ENCODE peak calls at places on chromosome 3, in seven cellular contexts. One of them, this sample, is unnamed.

GRCh38 chr3:15279671-15280402 is 52.5 kb downstream of the SH3BP5 start:
- DNase-seq in PC-3: no peak
- DNase-seq in esophagus squamous epithelium: no peak
- DNase-seq in A549: no peak
- DNase-seq in fibroblast of villous mesenchyme: no peak
- DNase-seq in AG04450: no peak
- DNase-seq in lower leg skin: no peak
- DNase-seq in this sample: no peak

GRCh38 chr3:128095222-128095703 is 28.3 kb downstream of the RUVBL1 start:
- DNase-seq in fibroblast of villous mesenchyme: peak; percentile 86
- DNase-seq in PC-3: peak; percentile 70
- DNase-seq in esophagus squamous epithelium: no peak
- DNase-seq in A549: peak; percentile 69
- DNase-seq in lower leg skin: peak; percentile 91
- DNase-seq in AG04450: peak; percentile 65
- DNase-seq in this sample: peak; percentile 59

GRCh38 chr3:32963871-32964270 is 12.4 kb downstream of the CCR4 start:
- DNase-seq in AG04450: no peak
- DNase-seq in PC-3: no peak
- DNase-seq in A549: no peak
- DNase-seq in esophagus squamous epithelium: no peak
- DNase-seq in fibroblast of villous mesenchyme: no peak
- DNase-seq in lower leg skin: peak; percentile 43
- DNase-seq in this sample: no peak

GRCh38 chr3:48024401-48024800 is 8.2 kb upstream of the MAP4 start:
- DNase-seq in AG04450: no peak
- DNase-seq in fibroblast of villous mesenchyme: peak; percentile 33
- DNase-seq in lower leg skin: no peak
- DNase-seq in A549: no peak
- DNase-seq in PC-3: no peak
- DNase-seq in esophagus squamous epithelium: no peak
- DNase-seq in this sample: no peak

GRCh38 chr3:26622634-26623408 is at the start of gene LRRC3B:
- DNase-seq in esophagus squamous epithelium: no peak
- DNase-seq in lower leg skin: no peak
- DNase-seq in fibroblast of villous mesenchyme: no peak
- DNase-seq in A549: no peak
- DNase-seq in AG04450: no peak
- DNase-seq in PC-3: no peak
- DNase-seq in this sample: no peak

GRCh38 chr3:125302932-125303331 is 72.2 kb downstream of the ZNF148 start:
- DNase-seq in A549: no peak
- DNase-seq in esophagus squamous epithelium: no peak
- DNase-seq in AG04450: no peak
- DNase-seq in lower leg skin: no peak
- DNase-seq in fibroblast of villous mesenchyme: no peak
- DNase-seq in PC-3: no peak
- DNase-seq in this sample: no peak

GRCh38 chr3:147521646-147522045 is 112.5 kb downstream of the ZIC1 start:
- DNase-seq in AG04450: peak; percentile 0
- DNase-seq in fibroblast of villous mesenchyme: no peak
- DNase-seq in PC-3: peak; percentile 39
- DNase-seq in esophagus squamous epithelium: no peak
- DNase-seq in lower leg skin: no peak
- DNase-seq in A549: no peak
- DNase-seq in this sample: peak; percentile 9

GRCh38 chr3:197398301-197398878 is 100.0 kb upstream of the DLG1 start:
- DNase-seq in lower leg skin: peak; percentile 31
- DNase-seq in AG04450: no peak
- DNase-seq in esophagus squamous epithelium: no peak
- DNase-seq in fibroblast of villous mesenchyme: no peak
- DNase-seq in PC-3: no peak
- DNase-seq in A549: no peak
- DNase-seq in this sample: no peak

GRCh38 chr3:194194051-194194756 is 58.3 kb downstream of the HES1 start:
- DNase-seq in esophagus squamous epithelium: no peak
- DNase-seq in AG04450: no peak
- DNase-seq in lower leg skin: no peak
- DNase-seq in PC-3: no peak
- DNase-seq in A549: no peak
- DNase-seq in fibroblast of villous mesenchyme: no peak
- DNase-seq in this sample: no peak

GRCh38 chr3:11238057-11238456 is 34.1 kb upstream of the ATG7 start:
- DNase-seq in AG04450: peak; percentile 73
- DNase-seq in lower leg skin: no peak
- DNase-seq in PC-3: peak; percentile 89
- DNase-seq in esophagus squamous epithelium: no peak
- DNase-seq in A549: no peak
- DNase-seq in fibroblast of villous mesenchyme: peak; percentile 96
- DNase-seq in this sample: peak; percentile 74

GRCh38 chr3:51024765-51025681 is 350.3 kb downstream of the DOCK3 start:
- DNase-seq in PC-3: no peak
- DNase-seq in AG04450: no peak
- DNase-seq in fibroblast of villous mesenchyme: no peak
- DNase-seq in esophagus squamous epithelium: no peak
- DNase-seq in A549: no peak
- DNase-seq in lower leg skin: no peak
- DNase-seq in this sample: no peak

DNA sequence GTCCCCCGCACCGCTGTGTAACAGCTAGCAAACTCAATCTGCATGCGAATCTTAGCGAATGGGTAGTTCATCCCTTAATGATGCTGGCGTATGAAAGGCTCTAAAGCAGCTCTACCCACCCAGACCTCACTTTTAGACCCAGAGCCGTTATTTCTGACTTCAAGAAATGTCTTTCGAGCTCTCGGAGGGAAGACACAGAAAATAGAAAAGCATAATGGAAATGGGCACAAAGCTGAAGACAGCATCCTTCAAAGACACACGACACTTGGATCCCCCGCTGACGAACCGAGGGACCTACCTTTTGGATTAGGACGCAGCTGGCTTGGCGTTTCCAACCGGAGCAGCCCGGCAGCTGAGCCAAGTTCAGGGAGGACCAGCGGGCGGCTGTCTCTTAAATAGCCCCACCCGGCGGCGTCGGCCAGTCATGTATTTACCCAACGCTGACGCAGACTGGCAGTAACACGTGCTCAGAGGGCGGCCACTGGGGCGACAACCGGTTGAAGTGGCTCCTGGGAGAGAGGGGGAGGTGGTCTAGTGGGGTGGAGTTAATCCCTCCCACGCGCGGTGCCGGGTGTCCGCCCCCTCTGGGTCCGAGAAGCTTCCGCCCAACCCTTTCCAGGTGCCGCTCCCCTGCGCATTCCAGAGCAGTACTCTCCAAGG is 1.5 kb downstream of the CCK start:
- DNase-seq in fibroblast of villous mesenchyme: no peak
- DNase-seq in A549: peak; percentile 13
- DNase-seq in PC-3: no peak
- DNase-seq in lower leg skin: no peak
- DNase-seq in AG04450: no peak
- DNase-seq in esophagus squamous epithelium: no peak
- DNase-seq in this sample: no peak
- H3K4me3 ChIP-seq in fibroblast of villous mesenchyme: no peak overlapping the region
- H3K4me3 ChIP-seq in A549: no peak overlapping the region
- H3K4me3 ChIP-seq in PC-3: no peak overlapping the region
- H3K4me3 ChIP-seq in lower leg skin: no peak overlapping the region
- H3K4me3 ChIP-seq in AG04450: no peak overlapping the region
- H3K4me3 ChIP-seq in esophagus squamous epithelium: no peak overlapping the region
- H3K4me3 ChIP-seq in this sample: no peak overlapping the region

DNA sequence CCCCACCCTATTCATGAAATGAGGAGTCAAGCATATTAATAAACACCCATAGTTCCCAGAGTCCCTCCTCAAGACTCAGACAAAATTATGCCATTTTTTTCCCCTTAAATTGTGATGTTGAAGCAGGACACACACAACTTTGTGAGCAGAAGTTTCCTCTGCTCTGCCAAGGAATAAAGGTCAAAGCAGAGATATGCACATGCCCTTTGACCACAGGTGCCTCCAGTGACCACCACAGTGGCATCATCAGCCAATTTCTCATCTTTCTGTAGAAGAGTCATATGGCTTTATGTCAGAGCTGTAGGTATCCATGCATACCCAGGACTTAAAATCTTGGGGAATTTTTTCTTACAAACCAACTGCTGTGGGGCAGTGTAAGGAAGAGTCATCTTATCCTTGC is 304.4 kb upstream of the GADL1 start:
- DNase-seq in AG04450: no peak
- DNase-seq in lower leg skin: no peak
- DNase-seq in esophagus squamous epithelium: no peak
- DNase-seq in PC-3: no peak
- DNase-seq in fibroblast of villous mesenchyme: no peak
- DNase-seq in A549: no peak
- DNase-seq in this sample: no peak
- H3K4me3 ChIP-seq in AG04450: no peak overlapping the region
- H3K4me3 ChIP-seq in lower leg skin: no peak overlapping the region
- H3K4me3 ChIP-seq in esophagus squamous epithelium: no peak overlapping the region
- H3K4me3 ChIP-seq in PC-3: no peak overlapping the region
- H3K4me3 ChIP-seq in fibroblast of villous mesenchyme: no peak overlapping the region
- H3K4me3 ChIP-seq in A549: no peak overlapping the region
- H3K4me3 ChIP-seq in this sample: no peak overlapping the region

DNA sequence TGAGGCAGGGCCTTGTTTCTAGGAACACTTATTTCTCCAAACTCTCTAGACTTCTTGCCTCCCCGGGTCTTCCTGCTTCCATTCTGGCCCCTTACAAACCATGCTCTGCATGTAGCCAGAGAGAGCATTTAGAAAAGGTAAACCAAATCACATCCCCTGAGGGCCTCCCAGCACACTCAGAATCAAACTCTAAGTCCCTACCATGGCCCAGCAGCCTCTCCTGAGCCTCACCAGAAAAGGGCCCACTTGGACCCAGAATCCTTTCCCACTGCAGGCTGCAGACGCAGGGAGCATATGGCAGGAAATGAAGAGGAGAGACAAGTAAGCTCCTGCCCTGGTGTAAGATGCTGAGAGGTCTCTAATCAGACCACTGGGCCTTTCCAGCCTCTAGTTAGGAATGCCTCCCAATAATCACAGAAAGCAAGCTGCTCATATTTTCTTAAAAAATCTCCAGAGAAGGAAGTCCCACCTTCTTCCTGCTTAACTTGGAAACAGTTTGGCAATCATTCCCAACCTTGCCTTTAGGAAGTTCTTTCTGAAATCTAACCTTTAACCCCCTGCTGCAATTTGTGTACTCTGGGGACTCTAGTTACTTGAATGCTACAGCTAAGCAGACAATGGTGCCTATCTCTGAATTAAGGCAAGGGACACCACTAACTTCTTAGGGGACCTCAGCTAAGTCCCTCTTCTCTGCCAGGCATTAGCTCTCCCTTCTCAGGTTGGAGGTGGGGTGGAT is 4.2 kb downstream of the AMOTL2 start:
- DNase-seq in AG04450: no peak
- DNase-seq in PC-3: no peak
- DNase-seq in esophagus squamous epithelium: no peak
- DNase-seq in A549: no peak
- DNase-seq in lower leg skin: peak; percentile 68
- DNase-seq in fibroblast of villous mesenchyme: no peak
- DNase-seq in this sample: no peak
- H3K4me3 ChIP-seq in AG04450: peak overlapping the region; percentile 98
- H3K4me3 ChIP-seq in PC-3: no peak overlapping the region
- H3K4me3 ChIP-seq in esophagus squamous epithelium: peak overlapping the region; percentile 81
- H3K4me3 ChIP-seq in A549: peak overlapping the region; percentile 74
- H3K4me3 ChIP-seq in lower leg skin: no peak overlapping the region
- H3K4me3 ChIP-seq in fibroblast of villous mesenchyme: peak overlapping the region; percentile 7
- H3K4me3 ChIP-seq in this sample: peak overlapping the region; percentile 11

DNA sequence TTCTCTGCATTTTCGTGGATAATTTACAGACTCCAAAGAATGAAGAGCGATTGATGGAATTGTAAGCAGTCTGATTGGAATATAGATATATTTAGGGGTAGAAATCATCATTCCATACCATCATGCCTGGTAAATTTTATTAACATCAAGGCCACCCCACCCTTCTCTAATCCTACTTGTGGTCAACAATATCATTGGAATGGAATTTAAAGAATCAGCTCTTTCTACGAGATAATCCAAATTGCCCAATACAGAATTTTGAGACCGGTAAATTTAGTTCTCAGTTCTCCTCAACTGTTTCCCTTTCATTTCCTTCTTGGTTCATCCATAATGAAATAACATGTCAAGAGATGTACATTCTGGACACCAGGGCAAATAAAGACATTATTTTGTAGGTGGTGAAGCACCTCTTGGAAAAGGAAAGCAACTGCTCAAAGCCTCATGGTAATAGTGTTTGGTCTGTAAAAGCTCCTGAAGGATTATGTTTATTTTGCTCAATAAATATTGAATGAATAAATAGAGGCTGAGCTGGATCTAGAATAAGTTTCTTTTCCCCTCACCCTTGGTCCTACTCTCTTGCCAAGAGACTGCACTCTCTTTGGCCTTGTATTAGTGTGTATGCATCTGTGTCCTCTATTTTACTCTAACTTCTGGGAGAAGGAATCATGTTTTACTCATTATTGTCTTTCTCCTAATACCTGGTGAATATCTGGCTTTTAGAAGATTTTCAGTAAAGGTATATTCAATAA is 133.7 kb upstream of the BCL6 start:
- DNase-seq in A549: no peak
- DNase-seq in esophagus squamous epithelium: no peak
- DNase-seq in PC-3: peak; percentile 87
- DNase-seq in AG04450: no peak
- DNase-seq in fibroblast of villous mesenchyme: peak; percentile 75
- DNase-seq in lower leg skin: no peak
- DNase-seq in this sample: peak; percentile 7
- H3K4me3 ChIP-seq in A549: no peak overlapping the region
- H3K4me3 ChIP-seq in esophagus squamous epithelium: no peak overlapping the region
- H3K4me3 ChIP-seq in PC-3: peak overlapping the region; percentile 54
- H3K4me3 ChIP-seq in AG04450: no peak overlapping the region
- H3K4me3 ChIP-seq in fibroblast of villous mesenchyme: peak overlapping the region; percentile 5
- H3K4me3 ChIP-seq in lower leg skin: no peak overlapping the region
- H3K4me3 ChIP-seq in this sample: no peak overlapping the region

This sample was measured in HFF-Myc.